ENCODE peak calls at places on chromosome 11, in eight cellular contexts. I, E, M, J, O, C, Z and B are unnamed samples.

GRCh38 chr11:111573821-111574249 is 28.4 kb upstream of the SIK2 start:
- DNase-seq in C (no peak), M (no peak), Z (no peak), I (no peak), J (no peak), E (no peak), O (no peak), B (no peak)

GRCh38 chr11:27485930-27486773 is 13.6 kb upstream of the LGR4 start:
- DNase-seq in I (no peak), M (peak; percentile 57), J (no peak), C (no peak), Z (peak; percentile 74), E (peak; percentile 69), O (no peak), B (peak; percentile 70)

GRCh38 chr11:57513446-57513795 is 2.1 kb downstream of the SLC43A1 start:
- DNase-seq in E (no peak), M (no peak), Z (no peak), C (no peak), O (no peak), J (no peak), I (no peak), B (no peak)

GRCh38 chr11:134904103-134904502 is 492.1 kb upstream of the B3GAT1 start:
- DNase-seq in I (no peak), O (no peak), J (no peak), M (no peak), E (no peak), Z (no peak), C (no peak), B (no peak)

GRCh38 chr11:103067118-103067517 is 24.8 kb downstream of the DCUN1D5 start:
- DNase-seq in O (no peak), C (no peak), I (no peak), M (no peak), J (no peak), Z (no peak), E (no peak), B (no peak)

GRCh38 chr11:36123353-36124220 is 165.6 kb downstream of the COMMD9 start:
- DNase-seq in I (no peak), E (no peak), J (no peak), M (no peak), Z (no peak), C (no peak), O (no peak), B (no peak)

GRCh38 chr11:5004429-5005274 is 10.0 kb downstream of the OR51L1 start:
- DNase-seq in M (peak; percentile 59), O (peak; percentile 45), Z (peak; percentile 49), I (peak; percentile 57), E (peak; percentile 46), C (no peak), J (peak; percentile 21), B (peak; percentile 69)

GRCh38 chr11:125955856-125956255 is 10.0 kb downstream of the VSIG10L2 start:
- DNase-seq in J (no peak), Z (no peak), I (no peak), C (no peak), M (no peak), O (no peak), E (no peak), B (no peak)

GRCh38 chr11:123020968-123021367 is 39.3 kb upstream of the BSX start:
- DNase-seq in J (no peak), E (peak; percentile 60), M (peak; percentile 84), C (no peak), O (peak; percentile 36), I (peak; percentile 62), Z (no peak), B (peak; percentile 47)

GRCh38 chr11:76861490-76861953 is 804 bp downstream of the ACER3 start:
- DNase-seq in J (no peak), I (no peak), Z (no peak), M (peak; percentile 14), O (no peak), E (peak; percentile 6), C (no peak), B (peak; percentile 38)

GRCh38 chr11:32983506-32983905 is 32.2 kb upstream of the DEPDC7 start:
- DNase-seq in M (no peak), E (no peak), O (no peak), I (no peak), J (no peak), Z (no peak), C (no peak), B (no peak)

GRCh38 chr11:106853850-106854401 is 164.3 kb downstream of the GUCY1A2 start:
- DNase-seq in O (no peak), C (peak; percentile 39), E (no peak), Z (no peak), M (no peak), J (no peak), I (no peak), B (no peak)

GRCh38 chr11:7347611-7348431 is 96.1 kb downstream of the SYT9 start:
- DNase-seq in J (no peak), C (no peak), Z (no peak), E (no peak), O (no peak), I (no peak), M (no peak), B (no peak)

GRCh38 chr11:3353066-3353465 is 25.9 kb downstream of the ZNF195 start:
- DNase-seq in I (no peak), M (no peak), C (no peak), E (no peak), O (no peak), J (no peak), Z (no peak), B (no peak)

GRCh38 chr11:132177106-132177505 is 806.7 kb downstream of the NTM start:
- DNase-seq in I (peak; percentile 11), O (no peak), M (peak; percentile 53), E (no peak), C (no peak), Z (no peak), J (no peak), B (no peak)

GRCh38 chr11:66593650-66594049 is 665 bp downstream of the CCS start:
- DNase-seq in I (no peak), C (no peak), E (no peak), M (no peak), J (no peak), O (no peak), Z (peak; percentile 28), B (no peak)

GRCh38 chr11:126495806-126496205 is 140.3 kb downstream of the ST3GAL4 start:
- DNase-seq in E (no peak), C (peak; percentile 51), M (no peak), Z (no peak), O (no peak), J (no peak), I (no peak), B (no peak)

GRCh38 chr11:57615308-57615707 is 17.8 kb downstream of the SERPING1 start:
- DNase-seq in C (no peak), I (no peak), M (no peak), O (no peak), J (no peak), E (no peak), Z (no peak), B (no peak)

GRCh38 chr11:108947654-108948570 is 283.0 kb downstream of the DDX10 start:
- DNase-seq in M (no peak), J (no peak), O (no peak), E (no peak), I (no peak), C (no peak), Z (no peak), B (no peak)

DNA sequence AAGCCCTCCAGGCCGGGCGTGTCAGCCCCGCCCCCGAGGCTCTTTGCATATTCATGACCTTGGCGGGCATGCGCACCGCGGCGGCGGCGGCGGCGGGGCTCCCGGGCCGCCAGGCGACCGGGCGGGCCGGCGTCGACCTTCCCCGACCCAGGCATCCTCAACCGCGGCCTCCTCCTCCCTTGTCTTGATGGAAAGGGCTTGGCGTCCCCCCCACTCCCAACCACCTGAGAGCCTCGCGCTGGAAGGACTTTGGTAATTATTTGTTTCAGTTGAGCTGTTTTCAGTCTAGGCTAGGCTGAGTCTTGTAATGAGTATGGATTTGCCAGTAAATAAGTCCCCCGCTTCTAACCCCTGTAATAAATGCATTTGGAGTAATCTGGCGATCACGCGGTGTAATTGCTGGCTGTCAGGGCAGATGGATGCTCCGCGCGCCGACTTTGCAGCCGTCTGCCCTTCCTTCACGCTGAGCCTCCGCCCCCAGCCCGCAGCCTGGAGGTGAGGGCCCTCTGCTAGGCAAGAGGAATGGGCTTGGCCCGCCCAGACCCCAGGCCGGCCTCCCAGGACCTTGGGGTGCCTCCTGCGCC is 25.2 kb downstream of the FLRT1 start:
- DNase-seq in I (peak; percentile 33), M (peak; percentile 64), O (peak; percentile 33), J (peak; percentile 66), C (peak; percentile 83), E (peak; percentile 42), Z (peak; percentile 38), B (no peak)
- H3K4me3 ChIP-seq in I (peak overlapping the region; percentile 29), M (no peak overlapping the region), O (no peak overlapping the region), J (no peak overlapping the region), C (peak overlapping the region; percentile 29), E (peak overlapping the region; percentile 26), Z (peak overlapping the region; percentile 0), B (no peak overlapping the region)

DNA sequence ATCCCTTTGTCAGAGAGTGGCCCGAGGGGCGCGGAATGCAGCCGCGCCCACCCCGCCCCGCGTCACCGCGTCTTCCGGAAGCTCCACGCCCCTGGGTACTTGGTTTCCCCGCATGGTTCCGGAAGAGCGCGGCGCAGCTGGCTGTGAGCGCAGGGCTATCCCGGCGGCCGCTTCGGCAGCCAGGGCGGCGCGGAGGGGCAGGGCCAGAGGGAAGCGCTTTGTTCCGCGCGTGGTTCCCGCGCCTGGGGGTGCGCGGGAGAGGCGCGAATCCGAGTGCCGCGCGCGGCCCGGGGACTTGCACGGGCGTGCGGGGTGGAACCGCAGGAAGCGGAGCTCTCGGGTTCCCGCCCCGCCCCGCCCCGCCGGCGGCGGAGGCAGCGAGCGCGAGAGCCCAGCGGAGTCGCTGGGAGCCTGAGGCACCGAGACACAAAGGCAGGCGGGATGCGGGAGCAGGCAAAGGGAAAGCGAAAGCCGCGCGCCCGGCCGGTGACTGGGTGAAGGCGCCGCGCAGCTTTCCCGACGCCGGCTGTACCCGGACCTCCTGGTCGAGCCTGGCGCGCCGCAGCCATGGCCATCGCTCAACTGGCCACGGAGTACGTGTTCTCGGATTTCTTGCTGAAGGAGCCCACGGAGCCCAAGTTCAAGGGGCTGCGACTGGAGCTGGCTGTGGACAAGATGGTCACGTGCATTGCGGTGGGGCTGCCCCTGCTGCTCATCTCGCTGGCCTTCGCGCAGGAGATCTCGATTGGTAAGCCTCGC is at the start of gene PANX1:
- DNase-seq in Z (peak; percentile 81), C (peak; percentile 92), M (peak; percentile 92), O (peak; percentile 82), J (peak; percentile 82), I (no peak), E (peak; percentile 89), B (peak; percentile 89)
- H3K4me1 ChIP-seq in Z (no peaks in the 10 kb centered on the region), C (peaks cover 66% of the 10 kb centered on the region), M (peaks cover 28% of the 10 kb centered on the region), O (peaks cover 21% of the 10 kb centered on the region), J (peaks cover 53% of the 10 kb centered on the region), I (no peaks in the 10 kb centered on the region), E (peaks cover 43% of the 10 kb centered on the region), B (peaks cover 9% of the 10 kb centered on the region)

DNA sequence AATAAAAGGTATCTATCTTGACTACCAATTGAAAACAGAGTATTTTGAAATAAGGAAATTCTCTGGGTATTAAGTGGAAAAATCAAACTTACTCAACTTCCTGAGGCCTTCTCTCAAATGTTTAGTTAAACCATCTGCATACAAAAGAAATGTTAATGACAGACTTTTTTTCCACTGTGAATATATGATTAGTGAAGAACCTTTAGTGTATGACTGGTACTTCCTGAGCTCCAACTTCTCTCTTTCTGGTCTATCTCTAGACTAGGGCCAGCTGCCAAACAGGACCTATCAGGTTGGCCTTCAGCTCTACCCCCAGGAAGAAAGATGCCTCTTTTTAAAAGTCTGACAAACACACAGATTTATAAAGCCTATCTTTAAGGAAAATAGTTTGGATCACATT is 68.8 kb upstream of the SCUBE2 start:
- DNase-seq in Z (no peak), O (no peak), J (no peak), C (no peak), I (no peak), M (no peak), E (no peak), B (no peak)
- H3K36me3 ChIP-seq in Z (no peaks in the 10 kb centered on the region), O (peaks cover 15% of the 10 kb centered on the region), J (peaks cover 95% of the 10 kb centered on the region), C (peaks cover 53% of the 10 kb centered on the region), I (peaks cover 43% of the 10 kb centered on the region), M (peaks cover 2% of the 10 kb centered on the region), E (no peaks in the 10 kb centered on the region), B (peaks cover 36% of the 10 kb centered on the region)

GRCh38 chr11:8941341-8942103 is 1.3 kb downstream of the ASCL3 start:
- DNase-seq in I (no peak), M (no peak), E (no peak), O (no peak), J (no peak), C (no peak), Z (no peak), B (no peak)
- H3K4me3 ChIP-seq in I (no peak overlapping the region), M (no peak overlapping the region), E (no peak overlapping the region), O (no peak overlapping the region), J (no peak overlapping the region), C (no peak overlapping the region), Z (no peak overlapping the region), B (no peak overlapping the region)